ENCODE peak calls at places on chromosomes 12 and 14, in eight cellular contexts. T is AG04449; J is left cardiac atrium; I is AG04450; L is CD4-positive, alpha-beta T cell; U is lower leg skin; S is activated T-cell treated with anti-CD3 and anti-CD28 coated beads for 48 hours; F is DMS 273 treated with DMSO at 0.1 percent for 48 hours. P is an unnamed sample.

GRCh38 chr12:94872671-94873367 is 130.7 kb downstream of the NDUFA12 start:
- DNase-seq in F (no peak), T (no peak), S (no peak), L (no peak), U (no peak), J (no peak), I (no peak), P (no peak)

GRCh38 chr14:26323781-26324363 is 274.0 kb downstream of the NOVA1 start:
- DNase-seq in I (no peak), L (no peak), F (no peak), T (no peak), S (no peak), J (no peak), U (no peak), P (no peak)

GRCh38 chr14:21103710-21104447 is 3.0 kb downstream of the TMEM253 start:
- DNase-seq in L (peak; percentile 92), T (peak; percentile 71), J (peak; percentile 97), I (peak; percentile 90), S (peak; percentile 88), U (peak; percentile 97), F (peak; percentile 90), P (peak; percentile 96)

GRCh38 chr14:102246071-102246470 is 58.9 kb downstream of the MOK start:
- DNase-seq in F (no peak), J (no peak), L (no peak), U (no peak), I (no peak), S (no peak), T (no peak), P (no peak)

GRCh38 chr12:14540801-14541462 is 26.8 kb downstream of the PLBD1 start:
- DNase-seq in S (no peak), F (no peak), J (no peak), U (no peak), L (no peak), T (no peak), I (no peak), P (no peak)

GRCh38 chr12:21939435-21939834 is 1.8 kb downstream of the ABCC9 start:
- DNase-seq in S (no peak), I (no peak), L (no peak), F (no peak), J (no peak), T (no peak), U (no peak), P (no peak)

GRCh38 chr14:55356913-55357312 is 54.7 kb downstream of the ATG14 start:
- DNase-seq in L (no peak), J (no peak), S (no peak), T (no peak), F (no peak), U (no peak), I (no peak), P (no peak)

GRCh38 chr14:36524220-36524837 is 4.3 kb upstream of the NKX2-1 start:
- DNase-seq in F (no peak), U (no peak), L (no peak), J (no peak), S (no peak), T (no peak), I (no peak), P (no peak)

GRCh38 chr12:41205070-41205715 is 17.1 kb downstream of the PDZRN4 start:
- DNase-seq in F (no peak), L (no peak), U (no peak), I (no peak), S (no peak), J (no peak), T (no peak), P (no peak)

GRCh38 chr12:25929096-25929637 is 29.3 kb upstream of the RASSF8 start:
- DNase-seq in F (no peak), L (no peak), S (no peak), I (no peak), T (no peak), U (no peak), J (no peak), P (no peak)

GRCh38 chr12:56931474-56931978 is 2.7 kb downstream of the SDR9C7 start:
- DNase-seq in U (no peak), I (peak; percentile 34), S (no peak), L (no peak), T (peak; percentile 16), J (no peak), F (no peak), P (peak; percentile 44)

GRCh38 chr14:78530078-78530477 is 359.9 kb downstream of the NRXN3 start:
- DNase-seq in J (no peak), U (no peak), L (no peak), F (no peak), I (no peak), T (no peak), S (no peak), P (peak; percentile 62)

GRCh38 chr12:98771811-98772752 is 127.0 kb downstream of the APAF1 start:
- DNase-seq in S (no peak), T (no peak), U (no peak), J (no peak), I (no peak), F (no peak), L (no peak), P (no peak)

GRCh38 chr12:121657305-121658008 is 12.0 kb downstream of the MORN3 start:
- DNase-seq in I (no peak), T (no peak), F (no peak), U (no peak), L (no peak), J (no peak), S (peak; percentile 36), P (no peak)

GRCh38 chr12:52358575-52359350 is 8.5 kb downstream of the KRT85 start:
- DNase-seq in I (no peak), J (no peak), U (no peak), L (no peak), T (no peak), F (no peak), S (no peak), P (peak; percentile 34)

GRCh38 chr12:124466200-124467128 is 100.9 kb downstream of the NCOR2 start:
- DNase-seq in J (peak; percentile 71), I (no peak), F (no peak), T (no peak), L (peak; percentile 83), U (no peak), S (peak; percentile 85), P (peak; percentile 96)

GRCh38 chr12:57761391-57761998 is 5.4 kb downstream of the CYP27B1 start:
- DNase-seq in S (no peak), T (no peak), J (no peak), I (no peak), U (no peak), F (no peak), L (no peak), P (no peak)

P was measured in DND-41.